ENCODE peak calls at places on chromosomes 5 and 9, in eight cellular contexts. K is testis, R is IMR-90, J is ovary, T is A549, I is upper lobe of right lung, X is endodermal cell, F is uterus. G is an unnamed sample. For H3K4me1, the result is how much of the 10 kb centered on the place peaks cover.

GRCh38 chr9:7500521-7500920 is 299.1 kb downstream of the DMAC1 start:
- DNase-seq in K (no peak), R (no peak), J (no peak), T (no peak), I (no peak), X (no peak), F (no peak), G (no peak)

GRCh38 chr9:134205636-134206316 is 41.4 kb upstream of the RNU6ATAC start:
- DNase-seq in K (no peak), R (peak), J (no peak), T (no peak), I (peak), X (no peak), F (peak), G (peak)

GRCh38 chr9:136089697-136090045 is 5.4 kb downstream of the NACC2 start:
- DNase-seq in K (no peak), R (peak), J (no peak), T (no peak), I (no peak), X (no peak), F (no peak), G (peak)

GRCh38 chr9:133516256-133516960 is 8.4 kb downstream of the MYMK start:
- DNase-seq in K (no peak), R (no peak), J (peak), T (no peak), I (no peak), X (no peak), F (no peak), G (no peak)

GRCh38 chr5:9454491-9454890 is 91.4 kb downstream of the SEMA5A start:
- DNase-seq in K (no peak), R (no peak), J (no peak), T (no peak), I (no peak), X (no peak), F (no peak), G (no peak)

GRCh38 chr9:108151161-108151586 is 661.6 kb upstream of the KLF4 start:
- DNase-seq in K (peak), R (peak), J (peak), T (no peak), I (no peak), X (no peak), F (no peak), G (peak)

GRCh38 chr5:159099049-159099760 is 511 bp downstream of the EBF1 start:
- DNase-seq in K (no peak), R (peak), J (peak), T (peak), I (peak), X (peak), F (peak), G (peak)

GRCh38 chr5:14145356-14146334 is 2.5 kb downstream of the TRIO start:
- DNase-seq in K (peak), R (peak), J (no peak), T (no peak), I (no peak), X (no peak), F (no peak), G (no peak)

GRCh38 chr5:122999947-123000563 is 36.5 kb downstream of the PPIC start:
- DNase-seq in K (peak), R (no peak), J (no peak), T (peak), I (peak), X (peak), F (no peak), G (peak)

GRCh38 chr5:99034336-99034735 is 105.5 kb upstream of the CHD1 start:
- DNase-seq in K (no peak), R (peak), J (no peak), T (no peak), I (no peak), X (no peak), F (no peak), G (no peak)

GRCh38 chr5:34717426-34718327 is 61.5 kb downstream of the RAI14 start:
- DNase-seq in K (no peak), R (peak), J (no peak), T (no peak), I (no peak), X (peak), F (no peak), G (peak)

GRCh38 chr5:76836585-76836984 is 13.2 kb upstream of the S100Z start:
- DNase-seq in K (no peak), R (no peak), J (no peak), T (no peak), I (no peak), X (no peak), F (no peak), G (no peak)

GRCh38 chr9:120267929-120268328 is 312.0 kb downstream of the CDK5RAP2 start:
- DNase-seq in K (no peak), R (peak), J (no peak), T (no peak), I (no peak), X (no peak), F (no peak), G (no peak)

GRCh38 chr9:26745111-26745510 is 147.5 kb downstream of the CAAP1 start:
- DNase-seq in K (no peak), R (no peak), J (no peak), T (no peak), I (no peak), X (no peak), F (no peak), G (no peak)

GRCh38 chr9:122206118-122207046 is 22.4 kb downstream of the LHX6 start:
- DNase-seq in K (no peak), R (peak), J (no peak), T (no peak), I (peak), X (no peak), F (no peak), G (peak)

GRCh38 chr5:10567781-10568321 is 4.0 kb downstream of the ANKRD33B start:
- DNase-seq in K (no peak), R (peak), J (no peak), T (no peak), I (no peak), X (no peak), F (no peak), G (peak)

GRCh38 chr9:8806150-8806549 is 1006.6 kb upstream of the DMAC1 start:
- DNase-seq in K (no peak), R (no peak), J (no peak), T (no peak), I (no peak), X (no peak), F (no peak), G (no peak)

DNA sequence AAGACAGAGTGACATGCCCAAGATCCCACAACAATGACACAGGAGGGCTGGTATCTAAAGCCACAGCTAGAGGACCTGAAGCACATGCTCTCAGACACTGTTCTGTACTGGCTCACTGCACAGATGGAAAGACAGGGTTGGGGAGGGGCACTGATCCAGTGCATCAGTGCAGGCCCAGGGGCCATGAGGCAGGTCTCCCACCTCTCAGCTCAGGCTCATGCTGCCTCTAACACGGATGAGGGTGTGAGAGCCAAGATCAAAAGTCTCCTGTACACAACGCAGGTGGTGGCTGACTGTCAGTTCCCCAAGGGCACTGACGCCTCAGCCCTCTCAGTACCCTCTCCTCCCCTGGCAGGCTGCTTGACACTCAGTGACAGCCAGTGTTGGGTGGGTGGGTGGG is 10.9 kb downstream of the RAPGEF1 start:
- DNase-seq in K (no peak), R (no peak), J (no peak), T (no peak), I (no peak), X (no peak), F (no peak), G (peak)
- H3K4me1 ChIP-seq in K (under half), R (under half), J (under half), T (half or more), I (half or more), X (under half), F (under half), G (under half)

GRCh38 chr9:131872006-131872405 is 132.1 kb upstream of the RAPGEF1 start:
- DNase-seq in K (no peak), R (no peak), J (no peak), T (no peak), I (peak), X (peak), F (no peak), G (no peak)

GRCh38 chr9:131873361-131873760 is 133.5 kb upstream of the RAPGEF1 start:
- DNase-seq in K (no peak), R (no peak), J (no peak), T (no peak), I (peak), X (no peak), F (no peak), G (no peak)

GRCh38 chr9:131874447-131874846 is 134.6 kb upstream of the RAPGEF1 start:
- DNase-seq in K (no peak), R (no peak), J (no peak), T (no peak), I (no peak), X (no peak), F (no peak), G (no peak)

GRCh38 chr9:131873891-131874440 is 134.1 kb upstream of the RAPGEF1 start:
- DNase-seq in K (no peak), R (no peak), J (no peak), T (no peak), I (peak), X (no peak), F (no peak), G (no peak)

GRCh38 chr9:131872702-131873101 is 132.8 kb upstream of the RAPGEF1 start:
- DNase-seq in K (no peak), R (no peak), J (no peak), T (no peak), I (peak), X (no peak), F (no peak), G (no peak)
- TF ChIP-seq CTCF in K (no peak), R (no peak), J (no peak), T (no peak), I (no peak), X (no peak), F (no peak), G (no peak)

DNA sequence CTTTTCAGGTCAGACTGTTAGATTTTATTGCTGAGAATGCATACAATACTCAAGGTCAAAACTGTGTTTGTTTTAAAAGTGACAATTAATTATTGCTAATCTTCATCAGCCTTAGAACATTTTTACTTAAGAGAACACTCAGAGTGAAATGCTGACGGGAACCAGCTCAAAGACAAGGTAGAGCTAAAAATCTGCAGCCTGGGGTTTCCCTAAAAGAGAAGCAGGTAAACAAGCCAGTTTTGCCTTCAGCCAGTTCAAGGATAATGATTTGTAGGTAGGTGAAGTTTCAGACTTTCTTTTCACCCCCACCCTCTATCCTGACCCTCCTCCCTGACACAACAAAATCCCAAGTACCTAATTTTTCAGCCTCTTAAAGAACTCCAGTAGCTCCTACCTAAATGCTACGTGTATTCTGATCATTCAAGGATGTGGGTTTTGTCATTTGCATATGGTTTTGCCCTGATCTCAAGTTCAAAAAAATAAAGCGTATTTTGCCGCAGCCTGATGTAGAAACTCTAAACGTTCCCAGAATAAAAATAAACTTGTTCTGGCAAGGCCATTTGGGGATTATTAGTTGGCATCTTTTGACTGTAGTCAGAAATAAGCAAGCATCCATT is 407.2 kb downstream of the EFNA5 start:
- DNase-seq in K (no peak), R (no peak), J (no peak), T (no peak), I (no peak), X (no peak), F (no peak), G (no peak)
- H3K27ac ChIP-seq in K (no peak), R (no peak), J (no peak), T (no peak), I (no peak), X (no peak), F (no peak), G (no peak)

DNA sequence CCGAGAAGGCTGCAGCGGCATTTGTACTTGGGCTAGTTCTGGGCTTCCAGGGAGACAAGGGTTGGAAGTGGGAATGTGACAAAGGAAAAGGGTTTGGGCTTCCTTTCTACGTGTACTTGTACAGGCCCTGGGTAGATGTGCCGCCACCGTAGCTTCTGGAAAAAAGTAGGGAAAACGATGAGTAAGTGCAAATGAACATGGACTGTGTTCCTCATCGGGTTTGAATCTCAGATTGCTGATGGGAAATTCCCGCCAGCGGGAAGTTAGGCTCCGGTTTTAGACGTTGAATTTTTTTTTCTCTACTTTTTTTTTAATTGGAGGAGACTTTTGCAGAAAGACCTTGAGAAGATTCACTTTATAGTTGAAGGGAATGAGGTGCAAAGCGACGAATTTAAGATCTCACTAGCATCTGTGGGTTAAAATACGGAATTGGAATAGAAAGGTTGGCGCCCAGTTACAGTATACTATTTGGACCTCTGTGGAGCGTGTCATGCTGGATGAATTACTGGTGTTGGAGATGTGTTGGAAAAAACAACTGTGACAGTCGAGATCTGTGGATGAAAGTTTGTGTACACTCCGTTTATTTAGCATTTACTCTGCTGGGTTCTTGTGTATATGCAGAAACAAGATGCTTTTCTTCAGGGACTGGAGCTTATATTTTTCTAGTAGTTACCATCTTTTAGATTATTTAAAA is 1.3 kb downstream of the G3BP1 start:
- DNase-seq in K (peak), R (peak), J (no peak), T (no peak), I (no peak), X (no peak), F (no peak), G (peak)
- H3K4me1 ChIP-seq in K (under half), R (under half), J (under half), T (under half), I (half or more), X (under half), F (under half), G (under half)